ENCODE peak calls at places on chromosomes 1 and 21, in ten cellular contexts. W is DND-41, Y is neuronal stem cell, J is left lung, C is HCT116, N is stomach, F is cardiac muscle cell, R is kidney, I is heart left ventricle, G is HAP-1. T is an unnamed sample. For H3K9me3 and H3K36me3, the result is how much of the 10 kb centered on the place peaks cover.

GRCh38 chr1:11285883-11286734 is 13.1 kb downstream of the UBIAD1 start:
- DNase-seq in W (no peak), Y (no peak), J (no peak), C (no peak), N (no peak), F (peak), R (no peak), I (no peak), G (no peak), T (peak)

GRCh38 chr1:155250246-155250632 is 5.0 kb downstream of the ENTREP3 start:
- DNase-seq in W (no peak), Y (no peak), J (no peak), C (no peak), N (no peak), F (no peak), R (peak), I (peak), G (no peak), T (peak)

GRCh38 chr1:18949689-18950414 is 6.6 kb downstream of the IFFO2 start:
- DNase-seq in W (no peak), Y (no peak), J (no peak), C (no peak), N (no peak), F (peak), R (peak), I (no peak), G (peak), T (no peak)

GRCh38 chr1:29280780-29281131 is 44.4 kb downstream of the PTPRU start:
- DNase-seq in W (no peak), Y (no peak), J (no peak), C (no peak), N (no peak), F (no peak), R (no peak), I (no peak), G (no peak), T (no peak)

GRCh38 chr1:72284398-72285073 is 2.2 kb upstream of the NEGR1 start:
- DNase-seq in W (peak), Y (peak), J (peak), C (no peak), N (no peak), F (peak), R (peak), I (peak), G (peak), T (no peak)

GRCh38 chr1:42004860-42005259 is 86.1 kb upstream of the HIVEP3 start:
- DNase-seq in W (no peak), Y (no peak), J (no peak), C (no peak), N (no peak), F (no peak), R (no peak), I (no peak), G (no peak), T (no peak)

GRCh38 chr1:108712605-108713150 is at the start of gene FNDC7:
- DNase-seq in W (no peak), Y (no peak), J (no peak), C (no peak), N (no peak), F (peak), R (no peak), I (no peak), G (no peak), T (no peak)

GRCh38 chr1:168697376-168697775 is 31.6 kb downstream of the DPT start:
- DNase-seq in W (no peak), Y (no peak), J (no peak), C (no peak), N (no peak), F (no peak), R (no peak), I (no peak), G (no peak), T (no peak)

GRCh38 chr1:245161866-245162265 is 7.1 kb downstream of the KIF26B start:
- DNase-seq in W (no peak), Y (no peak), J (no peak), C (no peak), N (no peak), F (no peak), R (no peak), I (no peak), G (no peak), T (no peak)

GRCh38 chr1:17671741-17672140 is 83.4 kb upstream of the ACTL8 start:
- DNase-seq in W (no peak), Y (no peak), J (no peak), C (no peak), N (no peak), F (no peak), R (no peak), I (no peak), G (peak), T (no peak)

GRCh38 chr21:31371715-31372114 is 27.7 kb upstream of the TIAM1 start:
- DNase-seq in W (no peak), Y (no peak), J (no peak), C (no peak), N (no peak), F (no peak), R (no peak), I (no peak), G (no peak), T (no peak)

GRCh38 chr21:31370281-31370892 is 26.3 kb upstream of the TIAM1 start:
- DNase-seq in W (no peak), Y (no peak), J (no peak), C (no peak), N (no peak), F (no peak), R (no peak), I (no peak), G (no peak), T (no peak)

GRCh38 chr21:31370893-31371652 is 27.0 kb upstream of the TIAM1 start:
- DNase-seq in W (no peak), Y (no peak), J (no peak), C (no peak), N (no peak), F (peak), R (no peak), I (peak), G (no peak), T (no peak)

GRCh38 chr21:31374430-31374829 is 30.4 kb upstream of the TIAM1 start:
- DNase-seq in W (no peak), Y (no peak), J (no peak), C (no peak), N (no peak), F (no peak), R (no peak), I (no peak), G (no peak), T (no peak)

GRCh38 chr21:31372176-31372765 is 28.2 kb upstream of the TIAM1 start:
- DNase-seq in W (no peak), Y (no peak), J (no peak), C (peak), N (no peak), F (no peak), R (no peak), I (no peak), G (no peak), T (no peak)
- H3K9me3 ChIP-seq in W (under half), Y (under half), J (under half), C (under half), N (under half), F (under half), R (under half), I (under half), G (under half), T (under half)

GRCh38 chr1:15937146-15937545 is 38.8 kb downstream of the ZBTB17 start:
- DNase-seq in W (no peak), Y (no peak), J (no peak), C (no peak), N (peak), F (no peak), R (no peak), I (no peak), G (no peak), T (no peak)

GRCh38 chr1:15936025-15936424 is 39.9 kb downstream of the ZBTB17 start:
- DNase-seq in W (no peak), Y (no peak), J (no peak), C (no peak), N (peak), F (no peak), R (no peak), I (no peak), G (no peak), T (no peak)

GRCh38 chr1:15939181-15940109 is 36.5 kb downstream of the ZBTB17 start:
- DNase-seq in W (no peak), Y (no peak), J (no peak), C (no peak), N (peak), F (no peak), R (peak), I (no peak), G (no peak), T (no peak)

GRCh38 chr1:15938628-15939161 is 37.2 kb downstream of the ZBTB17 start:
- DNase-seq in W (peak), Y (no peak), J (no peak), C (no peak), N (peak), F (no peak), R (no peak), I (no peak), G (no peak), T (no peak)

DNA sequence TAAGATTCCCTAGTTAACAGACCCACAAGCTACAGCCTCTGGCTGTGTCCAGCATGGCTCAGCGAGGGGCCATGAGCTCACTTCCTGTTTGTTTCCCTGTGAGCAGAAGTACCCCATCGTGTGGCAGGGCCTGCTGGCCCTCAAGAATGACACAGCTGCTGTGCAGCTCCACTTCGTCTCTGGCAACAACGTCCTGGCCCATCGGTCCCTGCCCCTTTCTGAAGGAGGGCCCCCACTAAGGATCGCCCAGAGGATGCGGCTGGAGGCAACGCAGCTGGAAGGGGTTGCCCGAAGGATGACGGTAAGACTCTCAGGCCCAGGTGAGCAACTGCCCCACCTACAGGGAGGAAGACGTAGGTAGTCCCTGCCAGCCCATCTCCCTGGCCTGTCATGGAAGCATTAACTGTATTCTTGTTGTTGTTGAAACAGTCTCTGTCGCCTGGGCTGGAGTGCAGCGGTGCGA is 38.2 kb downstream of the ZBTB17 start:
- DNase-seq in W (no peak), Y (no peak), J (no peak), C (no peak), N (peak), F (no peak), R (no peak), I (no peak), G (no peak), T (no peak)
- H3K36me3 ChIP-seq in W (half or more), Y (half or more), J (under half), C (under half), N (half or more), F (half or more), R (half or more), I (half or more), G (half or more), T (under half)

DNA sequence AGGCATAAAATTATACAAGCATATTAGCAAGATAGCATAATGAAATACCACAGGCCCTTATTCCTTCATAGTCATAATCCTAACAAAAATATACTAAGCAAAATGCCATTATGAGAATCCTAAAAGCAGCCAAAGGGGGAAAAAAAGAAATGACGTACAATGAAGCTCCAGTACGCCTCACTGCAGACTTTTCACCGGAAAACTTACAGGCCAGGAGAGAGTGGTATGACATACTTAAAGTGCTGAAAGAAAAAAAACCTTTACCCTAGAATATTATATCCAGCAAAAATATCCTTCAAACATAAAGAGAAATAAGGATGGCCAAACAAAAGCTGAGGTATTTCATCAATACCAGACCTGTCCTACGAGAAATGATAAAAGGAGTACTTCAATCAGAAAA is 19.5 kb downstream of the ZNF695 start:
- DNase-seq in W (no peak), Y (no peak), J (no peak), C (no peak), N (no peak), F (no peak), R (no peak), I (no peak), G (no peak), T (no peak)
- H3K9me3 ChIP-seq in W (half or more), Y (half or more), J (half or more), C (under half), N (half or more), F (under half), R (half or more), I (half or more), G (under half), T (under half)

GRCh38 chr21:43027846-43028731 is 47.5 kb downstream of the CBS start:
- DNase-seq in W (no peak), Y (no peak), J (no peak), C (no peak), N (no peak), F (no peak), R (no peak), I (no peak), G (no peak), T (peak)
- H3K36me3 ChIP-seq in W (half or more), Y (under half), J (under half), C (under half), N (half or more), F (under half), R (under half), I (half or more), G (under half), T (under half)

DNA sequence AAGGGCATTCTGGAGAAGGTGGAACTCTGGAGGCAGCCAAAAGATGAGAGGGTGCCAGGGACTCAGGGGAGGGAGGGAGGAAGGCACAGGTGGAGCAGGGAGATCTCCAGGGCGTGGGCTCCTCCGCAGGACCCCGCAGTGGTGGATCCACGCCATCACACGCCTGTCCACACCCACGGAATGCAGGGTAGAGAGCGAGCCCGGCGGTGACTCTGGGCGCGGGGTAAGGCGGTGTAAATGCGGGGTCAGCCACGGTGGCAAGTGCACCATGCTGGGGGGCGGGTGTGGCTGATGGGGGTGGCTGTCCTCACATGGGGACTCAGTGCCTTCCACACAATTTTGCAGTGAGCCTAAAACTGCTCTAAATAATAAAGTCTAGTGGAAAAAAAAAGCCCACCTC is 105.1 kb upstream of the TTC34 start:
- DNase-seq in W (no peak), Y (no peak), J (no peak), C (no peak), N (no peak), F (no peak), R (no peak), I (no peak), G (no peak), T (no peak)
- H3K9me3 ChIP-seq in W (under half), Y (under half), J (under half), C (under half), N (under half), F (under half), R (under half), I (under half), G (under half), T (under half)